ENCODE peak calls at places on chromosomes 16 and 17, in seven cellular contexts. Z, H, B, U, L, N and W are unnamed samples.

GRCh38 chr17:38853292-38854219 is at the start of gene RPL23:
- DNase-seq in Z (peak), H (peak), B (peak), U (peak), L (peak), N (peak), W (peak)

GRCh38 chr17:34300652-34301390 is 15.3 kb downstream of the CCL11 start:
- DNase-seq in Z (peak), H (no peak), B (peak), U (peak), L (no peak), N (no peak), W (no peak)

GRCh38 chr16:49532243-49532870 is 158.8 kb downstream of the C16orf78 start:
- DNase-seq in Z (no peak), H (no peak), B (no peak), U (no peak), L (no peak), N (no peak), W (no peak)

GRCh38 chr16:8847623-8848022 is 21.2 kb downstream of the CARHSP1 start:
- DNase-seq in Z (no peak), H (no peak), B (no peak), U (no peak), L (no peak), N (no peak), W (peak)

GRCh38 chr17:30005709-30006320 is 64.4 kb downstream of the EFCAB5 start:
- DNase-seq in Z (no peak), H (no peak), B (no peak), U (no peak), L (no peak), N (no peak), W (no peak)

GRCh38 chr16:81261049-81261648 is 22.7 kb downstream of the BCO1 start:
- DNase-seq in Z (no peak), H (no peak), B (peak), U (no peak), L (no peak), N (peak), W (peak)

GRCh38 chr17:44734272-44734671 is 24.5 kb upstream of the ADAM11 start:
- DNase-seq in Z (no peak), H (no peak), B (no peak), U (no peak), L (no peak), N (no peak), W (no peak)

GRCh38 chr17:859461-860195 is 77.5 kb downstream of the MRM3 start:
- DNase-seq in Z (no peak), H (no peak), B (no peak), U (peak), L (peak), N (no peak), W (no peak)

GRCh38 chr17:77744268-77744988 is 214.1 kb upstream of the TNRC6C start:
- DNase-seq in Z (no peak), H (no peak), B (no peak), U (peak), L (peak), N (peak), W (no peak)

GRCh38 chr16:51035110-51035498 is 116.0 kb downstream of the SALL1 start:
- DNase-seq in Z (no peak), H (no peak), B (peak), U (no peak), L (no peak), N (no peak), W (no peak)

GRCh38 chr17:79812969-79813825 is 16.3 kb upstream of the CBX8 start:
- DNase-seq in Z (no peak), H (no peak), B (no peak), U (no peak), L (no peak), N (no peak), W (no peak)

DNA sequence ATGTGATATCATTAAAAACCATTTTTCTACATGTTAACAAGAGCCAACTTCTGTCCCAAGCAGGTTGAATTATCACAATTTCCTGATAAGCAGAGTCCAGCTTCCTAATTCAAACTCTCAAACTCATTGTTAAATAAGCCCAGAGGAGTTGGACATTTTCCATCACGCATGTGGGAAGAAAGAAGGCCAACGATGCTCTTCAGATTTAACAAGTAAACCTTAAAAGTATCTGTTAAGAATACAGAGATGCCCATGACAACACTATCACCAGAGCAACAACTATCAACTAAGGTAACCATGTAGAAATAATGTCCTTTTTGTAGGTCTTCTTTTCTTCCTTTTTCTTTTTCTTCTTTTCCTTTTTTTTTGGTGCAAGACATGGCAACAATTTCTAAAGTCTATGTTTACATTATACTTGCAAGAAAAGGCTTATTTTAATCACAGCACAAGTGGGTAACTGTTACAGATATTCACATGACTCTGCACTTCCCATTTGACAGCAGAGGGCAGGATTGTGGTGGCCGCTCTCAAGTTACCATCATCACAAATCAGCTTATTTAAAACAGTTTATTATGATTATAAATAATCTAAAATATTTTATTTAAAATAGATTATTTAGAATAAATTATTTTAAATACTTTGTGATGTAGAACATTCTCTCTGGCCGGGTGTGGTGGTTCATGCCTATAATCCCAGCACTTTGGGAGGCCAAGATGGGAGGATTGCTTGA is 35.7 kb upstream of the DHRS7B start:
- DNase-seq in Z (no peak), H (no peak), B (no peak), U (no peak), L (no peak), N (no peak), W (no peak)
- TF ChIP-seq CTCF in Z (no peak), H (no peak), B (no peak), U (no peak), L (no peak), N (no peak), W (no peak)

DNA sequence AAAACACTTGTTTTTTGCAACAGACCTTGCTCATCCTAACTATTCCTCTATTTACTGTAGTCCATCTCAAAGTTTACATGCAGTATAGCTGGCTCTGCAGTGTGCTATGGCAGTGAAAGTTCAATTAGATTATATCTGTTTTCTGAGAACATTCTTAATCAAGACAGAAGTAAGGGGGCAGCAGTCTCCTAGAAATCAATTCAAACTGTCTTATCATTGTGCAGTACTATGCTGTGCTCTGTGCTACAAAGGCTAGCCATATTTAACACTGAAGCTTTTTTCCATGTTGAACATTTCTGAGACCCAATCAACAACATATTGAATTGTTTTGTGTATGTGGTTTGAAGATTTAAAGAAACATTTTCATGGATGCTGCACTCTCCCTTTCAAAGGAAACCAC is 11.4 kb downstream of the NETO2 start:
- DNase-seq in Z (no peak), H (no peak), B (no peak), U (no peak), L (no peak), N (no peak), W (no peak)
- TF ChIP-seq CTCF in Z (no peak), H (no peak), B (no peak), U (no peak), L (no peak), N (no peak), W (no peak)

DNA sequence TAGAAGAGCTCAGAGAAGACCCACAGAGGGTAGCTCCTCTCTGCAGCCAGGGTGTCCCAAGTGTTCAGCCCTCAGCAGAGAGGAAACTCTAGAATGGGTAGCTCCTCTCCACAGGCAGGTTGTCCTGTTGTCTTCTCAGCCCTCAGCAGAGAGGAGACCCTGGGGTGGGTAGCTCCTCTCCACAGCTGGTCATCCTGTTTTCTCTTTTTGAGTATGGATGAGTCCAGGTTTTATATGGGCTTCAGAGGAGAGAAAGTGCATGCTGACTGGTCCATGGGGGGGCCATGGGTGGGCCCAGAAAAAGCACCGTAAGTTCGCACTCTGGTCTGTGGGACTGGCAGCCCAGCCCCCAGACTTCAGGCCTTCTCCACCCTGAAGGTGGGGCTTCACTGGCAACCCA is 48.4 kb downstream of the ESRP2 start:
- DNase-seq in Z (no peak), H (no peak), B (no peak), U (no peak), L (no peak), N (no peak), W (no peak)
- TF ChIP-seq CTCF in Z (no peak), H (no peak), B (no peak), U (no peak), L (no peak), N (no peak), W (no peak)

GRCh38 chr17:66952681-66953638 is 11.5 kb upstream of the CACNG4 start:
- DNase-seq in Z (no peak), H (no peak), B (no peak), U (no peak), L (no peak), N (no peak), W (no peak)
- TF ChIP-seq CTCF in Z (no peak), H (no peak), B (no peak), U (no peak), L (no peak), N (no peak), W (no peak)

DNA sequence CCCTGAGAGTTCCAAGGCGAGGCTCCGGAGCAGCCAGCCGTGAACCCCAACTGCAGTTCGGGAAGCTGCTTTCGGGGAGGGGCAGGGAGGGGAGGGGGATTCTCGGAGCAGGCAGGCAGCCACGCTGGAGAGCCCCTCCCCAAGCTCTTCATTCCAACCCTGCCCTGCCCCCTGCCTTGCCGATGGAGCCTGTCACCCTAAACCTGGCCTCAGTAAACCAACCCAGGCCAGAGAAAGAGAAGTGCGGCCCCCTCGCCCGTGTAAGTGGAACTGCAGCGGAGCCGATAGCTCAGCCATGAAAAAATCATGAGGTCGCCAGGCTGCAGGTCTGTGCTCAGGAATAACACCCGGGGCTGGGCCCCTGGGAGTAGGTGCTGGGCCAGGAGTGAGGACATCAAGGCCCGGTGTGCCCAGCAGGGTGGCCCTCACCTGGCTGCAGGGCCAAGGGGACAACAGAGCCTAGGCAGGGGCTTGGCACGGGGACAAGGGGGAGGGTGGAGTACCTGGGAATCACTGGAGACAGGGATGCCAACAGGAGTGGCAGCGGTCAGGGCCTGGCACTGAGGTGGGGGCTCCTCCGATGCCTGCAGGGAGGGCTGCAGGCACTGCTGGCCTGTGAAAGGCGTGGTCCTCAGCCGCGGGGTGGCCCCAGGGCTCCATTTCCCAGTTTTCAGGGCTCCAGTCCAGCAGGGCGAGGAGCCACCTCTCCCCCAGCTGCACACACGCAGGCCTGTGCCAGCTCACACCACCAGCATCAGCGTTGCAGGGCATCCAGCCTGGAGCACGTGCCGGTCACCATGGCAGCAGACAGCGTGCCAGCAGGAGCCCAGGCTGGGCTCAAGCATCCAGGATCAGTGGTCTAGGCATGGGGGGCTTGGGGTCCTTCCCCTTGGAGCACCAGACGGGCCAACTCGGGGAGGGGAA is 4.8 kb upstream of the FSCN2 start:
- DNase-seq in Z (no peak), H (no peak), B (peak), U (peak), L (peak), N (peak), W (no peak)
- TF ChIP-seq CTCF in Z (no peak), H (peak), B (peak), U (no peak), L (peak), N (no peak), W (no peak)

DNA sequence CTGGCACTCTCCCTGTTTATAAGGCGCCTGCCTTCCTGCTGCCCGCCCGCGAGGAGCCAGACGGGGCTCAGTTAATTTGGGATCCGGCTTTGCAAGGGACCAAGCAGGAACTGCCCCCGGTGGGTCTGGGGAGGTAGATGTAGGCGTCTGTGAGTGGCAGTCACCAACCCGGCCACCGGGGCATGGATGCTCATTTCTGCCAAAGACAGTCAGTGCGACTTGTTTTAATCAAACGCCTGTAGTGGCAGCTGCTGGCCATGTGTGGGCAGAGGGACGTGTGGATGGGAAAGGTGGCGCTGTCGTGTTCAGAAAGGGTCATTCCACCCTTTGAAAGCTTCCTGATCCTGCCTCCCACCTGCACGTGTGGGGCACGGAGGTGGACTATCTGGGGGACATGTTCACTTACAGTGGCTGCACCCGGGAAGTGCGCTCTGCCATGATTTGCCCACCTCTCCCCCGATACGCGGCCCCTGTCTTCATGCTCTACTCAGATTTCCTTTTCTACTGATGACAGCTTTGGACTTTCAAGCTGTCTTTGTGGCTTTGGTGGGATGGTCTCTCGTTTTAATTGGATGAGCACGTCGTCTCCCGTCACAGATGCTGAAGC is 60.3 kb upstream of the CIBAR2 start:
- DNase-seq in Z (no peak), H (no peak), B (peak), U (no peak), L (peak), N (peak), W (no peak)
- TF ChIP-seq CTCF in Z (no peak), H (peak), B (peak), U (peak), L (peak), N (no peak), W (peak)

DNA sequence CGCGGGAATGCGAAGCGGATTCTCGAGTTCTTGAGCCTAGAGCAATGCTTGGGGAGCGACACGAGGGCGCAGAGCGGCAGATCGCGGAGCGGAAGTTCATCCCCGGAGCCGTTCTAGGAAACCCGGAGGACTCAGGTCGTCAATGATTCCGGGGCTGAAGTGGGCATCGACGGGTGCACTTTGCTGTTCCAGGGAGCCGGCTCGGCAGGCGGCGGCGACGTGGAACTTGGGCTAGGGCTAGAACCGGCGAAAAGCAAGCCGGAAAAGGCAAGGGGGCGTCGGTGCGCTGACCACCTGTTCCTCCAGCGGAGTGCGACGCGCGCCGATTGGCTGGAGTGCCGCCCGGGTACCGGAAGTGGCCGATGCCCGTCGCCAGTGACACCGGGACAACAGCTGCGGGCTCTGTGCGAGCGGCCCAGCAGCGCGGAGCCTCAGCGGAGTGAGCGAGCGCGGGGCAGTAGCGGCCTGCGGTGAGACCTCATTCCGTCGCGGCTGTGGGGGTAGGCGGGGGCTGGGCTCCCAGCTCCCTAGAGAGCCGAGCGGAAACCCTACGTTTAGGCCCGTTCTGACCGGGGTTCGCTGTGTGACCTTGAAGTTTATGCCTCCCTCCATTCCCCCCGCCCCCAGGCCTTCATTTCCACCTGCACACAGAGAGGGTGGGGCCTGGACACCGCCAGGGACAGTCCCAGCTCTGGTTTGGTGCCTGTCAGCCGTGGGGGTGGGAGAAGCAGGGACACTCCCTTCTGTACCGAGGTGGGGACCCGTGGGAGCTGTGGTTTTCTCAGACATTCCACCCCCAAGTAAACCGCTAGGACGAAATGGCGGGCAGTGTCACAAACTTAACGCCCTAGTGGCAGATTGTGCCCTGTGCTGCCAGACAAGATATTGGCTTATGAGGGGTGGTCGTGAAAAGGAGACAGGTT is at the start of gene ZFP3:
- DNase-seq in Z (no peak), H (peak), B (peak), U (peak), L (peak), N (peak), W (peak)
- TF ChIP-seq CTCF in Z (no peak), H (no peak), B (peak), U (peak), L (peak), N (no peak), W (no peak)